ENCODE peak calls at places on chromosomes 12 and 14, in four cellular contexts. L, B, I and Q are unnamed samples.

GRCh38 chr14:57390806-57391562 is 598 bp downstream of the NAA30 start:
- DNase-seq in I (peak), B (no peak), L (peak), Q (peak)

GRCh38 chr12:106130474-106131113 is 8.2 kb downstream of the NUAK1 start:
- DNase-seq in I (no peak), B (no peak), L (no peak), Q (no peak)

GRCh38 chr14:20440882-20441281 is 4.9 kb upstream of the KLHL33 start:
- DNase-seq in L (no peak), B (peak), I (no peak), Q (no peak)

GRCh38 chr12:43453761-43454160 is 98.2 kb downstream of the ADAMTS20 start:
- DNase-seq in I (no peak), L (no peak), B (no peak), Q (no peak)

GRCh38 chr12:1912580-1913376 is 5.7 kb downstream of the CACNA2D4 start:
- DNase-seq in B (no peak), I (no peak), L (no peak), Q (no peak)

GRCh38 chr14:30283822-30284446 is 275.0 kb upstream of the G2E3 start:
- DNase-seq in L (peak), I (peak), B (peak), Q (peak)

GRCh38 chr12:40745386-40745785 is 53.1 kb downstream of the CNTN1 start:
- DNase-seq in I (peak), L (no peak), B (no peak), Q (peak)

GRCh38 chr12:104334581-104334980 is 31.0 kb downstream of the EID3 start:
- DNase-seq in L (no peak), I (no peak), B (peak), Q (no peak)

GRCh38 chr14:69325646-69326265 is 65.8 kb downstream of the GALNT16 start:
- DNase-seq in B (no peak), L (no peak), I (no peak), Q (no peak)
- TF ChIP-seq CTCF in B (no peak), L (no peak), I (no peak), Q (peak)

GRCh38 chr14:51954657-51955056 is 34.7 kb upstream of the RTRAF start:
- DNase-seq in I (no peak), L (no peak), B (no peak), Q (no peak)
- TF ChIP-seq CTCF in I (no peak), L (no peak), B (no peak), Q (no peak)

GRCh38 chr14:53331247-53331646 is 178.1 kb upstream of the DDHD1 start:
- DNase-seq in I (no peak), L (peak), B (peak), Q (peak)

GRCh38 chr14:53327716-53328115 is 174.6 kb upstream of the DDHD1 start:
- DNase-seq in I (no peak), L (peak), B (peak), Q (peak)

GRCh38 chr14:53330441-53330840 is 177.3 kb upstream of the DDHD1 start:
- DNase-seq in L (peak), B (peak), I (no peak), Q (peak)

GRCh38 chr14:53325176-53325806 is 172.2 kb upstream of the DDHD1 start:
- DNase-seq in L (no peak), B (peak), I (no peak), Q (peak)
- TF ChIP-seq CTCF in L (peak), B (peak), I (no peak), Q (no peak)

DNA sequence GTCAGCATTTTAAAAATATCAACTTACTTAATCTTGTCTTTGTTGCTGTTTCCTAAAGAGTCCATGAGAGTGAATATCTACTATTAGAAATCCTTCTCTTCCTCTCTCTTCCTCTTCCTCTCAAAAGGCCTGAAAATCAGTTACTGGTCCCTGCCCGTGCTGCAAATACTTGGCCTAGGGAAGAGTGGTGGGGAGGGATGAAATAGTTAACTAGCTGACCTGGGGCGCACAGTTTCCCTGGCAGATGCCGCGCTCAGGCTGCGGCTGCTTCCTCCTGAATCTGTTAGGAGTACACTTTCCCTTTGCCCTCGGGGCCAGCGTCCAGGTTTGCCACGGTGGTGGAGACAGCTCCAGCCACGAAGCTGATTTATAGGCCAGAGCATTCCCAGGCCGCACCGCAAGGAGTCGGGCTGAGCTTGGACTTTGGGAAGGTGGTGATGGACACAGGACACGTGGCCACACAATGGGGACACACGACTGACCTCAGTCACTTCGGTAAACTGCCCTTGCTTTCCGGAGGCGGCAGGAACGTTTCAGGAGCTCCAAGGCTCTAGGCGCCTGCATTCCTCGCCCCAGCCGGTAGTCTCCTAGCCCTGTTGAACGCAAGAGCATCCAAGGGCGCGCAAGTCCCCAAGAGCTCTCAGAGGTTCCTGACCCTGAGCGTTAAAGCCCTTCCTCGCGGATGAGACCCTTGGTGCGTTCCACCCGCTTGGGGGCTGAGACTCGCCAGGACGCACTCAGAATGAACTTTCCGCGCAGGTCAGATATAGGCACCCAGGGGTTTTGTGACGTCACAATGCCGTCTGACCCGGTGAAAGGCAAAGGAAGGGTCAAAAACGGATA is 7.1 kb upstream of the ASCL1 start:
- DNase-seq in I (peak), L (no peak), B (no peak), Q (no peak)
- TF ChIP-seq CTCF in I (no peak), L (no peak), B (no peak), Q (no peak)

DNA sequence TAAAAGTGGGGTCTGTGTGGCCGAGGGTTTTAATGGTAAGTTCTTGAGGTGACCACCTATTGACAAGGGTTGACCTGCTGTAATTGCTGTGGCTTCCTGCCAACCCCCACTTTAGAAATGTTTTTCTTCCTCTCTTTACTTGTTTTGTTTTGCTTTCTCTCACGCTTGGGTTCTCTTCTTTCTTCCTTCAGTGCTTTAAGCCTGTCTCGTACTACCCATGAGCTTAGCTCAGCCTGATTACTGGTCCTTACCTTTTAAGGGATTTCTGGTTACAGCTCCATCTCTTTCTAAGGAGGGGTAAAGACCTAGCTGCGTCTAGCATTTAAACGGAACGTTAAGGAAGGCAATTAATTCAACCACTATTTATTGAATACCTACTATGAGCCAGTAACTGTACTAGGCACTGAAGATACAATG is 735 bp upstream of the PPP1R12A start:
- DNase-seq in L (peak), B (peak), I (no peak), Q (peak)
- TF ChIP-seq CTCF in L (no peak), B (no peak), I (no peak), Q (no peak)

DNA sequence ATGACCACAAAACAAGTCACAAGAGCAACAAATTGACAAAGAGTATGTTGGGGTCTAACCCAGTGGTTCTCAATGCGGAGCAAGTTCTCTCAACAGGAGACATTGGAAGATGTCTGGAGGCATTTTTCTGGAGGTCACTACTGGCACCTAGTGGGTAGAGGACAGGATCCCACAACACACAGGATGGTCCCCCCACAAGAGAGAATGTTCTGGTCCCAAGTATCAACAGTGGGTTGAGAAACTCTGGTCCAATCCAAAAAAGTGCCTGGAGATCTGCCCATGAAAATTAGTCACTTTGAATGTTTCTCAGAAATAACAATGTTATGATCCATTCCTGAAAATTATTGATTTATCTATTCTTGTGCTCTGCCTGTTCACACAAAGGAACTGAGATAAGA is 3.3 kb downstream of the SSH1 start:
- DNase-seq in L (peak), B (peak), I (peak), Q (peak)
- TF ChIP-seq CTCF in L (peak), B (peak), I (peak), Q (peak)

DNA sequence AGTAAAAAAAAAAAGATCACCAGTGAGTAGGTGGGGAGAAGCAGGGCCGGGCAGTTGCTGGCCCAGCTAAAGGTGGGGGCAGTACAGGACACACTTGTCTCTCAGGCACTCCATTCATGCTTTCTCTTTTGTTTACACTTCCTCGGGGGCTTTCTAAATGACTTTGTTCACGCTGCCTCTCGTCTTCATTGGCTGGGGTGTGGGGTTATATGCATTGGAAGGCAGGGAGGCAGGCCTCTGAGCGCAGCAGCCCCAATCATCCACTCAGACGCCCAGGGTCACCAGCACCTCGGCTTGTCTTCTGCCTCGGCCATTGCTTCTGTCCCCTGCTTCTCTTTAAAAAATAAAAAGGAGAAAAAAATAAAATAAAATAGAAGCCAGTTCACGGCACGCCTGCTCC is 369 bp downstream of the TGFB3 start:
- DNase-seq in I (no peak), B (peak), L (no peak), Q (peak)
- TF ChIP-seq CTCF in I (no peak), B (no peak), L (no peak), Q (no peak)

GRCh38 chr12:55728185-55728931 is 451 bp downstream of the CD63 start:
- DNase-seq in L (no peak), I (peak), B (no peak), Q (peak)
- TF ChIP-seq CTCF in L (no peak), I (no peak), B (no peak), Q (no peak)

GRCh38 chr12:80838708-80839107 is 99.0 kb downstream of the LIN7A start:
- DNase-seq in B (no peak), L (peak), I (no peak), Q (no peak)
- TF ChIP-seq CTCF in B (no peak), L (no peak), I (no peak), Q (no peak)

GRCh38 chr14:96390965-96391292 is 999 bp upstream of the AK7 start:
- DNase-seq in L (no peak), B (no peak), I (peak), Q (no peak)
- TF ChIP-seq CTCF in L (no peak), B (no peak), I (no peak), Q (no peak)